ENCODE peak calls at places on chromosomes 1 and 21, in ten cellular contexts. One of them, this sample, is unnamed.
A peak's percentile ranks its signal among the peaks of the same experiment; 100 is the strongest.

GRCh38 chr1:2470290-2471158 is 5.6 kb upstream of the PLCH2 start:
- DNase-seq in CD4-positive, alpha-beta memory T cell: no peak
- DNase-seq in iris pigment epithelial cell: no peak
- DNase-seq in GOT3: no peak
- DNase-seq in activated CD4-positive, alpha-beta T cell treated with anti-CD3 and anti-CD28 coated beads for 4 hours: no peak
- DNase-seq in naive thymus-derived CD8-positive, alpha-beta T cell: no peak
- DNase-seq in spleen: no peak
- DNase-seq in midbrain: no peak
- DNase-seq in dorsolateral prefrontal cortex: no peak
- DNase-seq in activated naive CD4-positive, alpha-beta T cell: no peak
- DNase-seq in this sample: no peak

GRCh38 chr1:219159946-219160645 is 13.6 kb upstream of the LYPLAL1 start:
- DNase-seq in CD4-positive, alpha-beta memory T cell: no peak
- DNase-seq in iris pigment epithelial cell: no peak
- DNase-seq in GOT3: no peak
- DNase-seq in activated CD4-positive, alpha-beta T cell treated with anti-CD3 and anti-CD28 coated beads for 4 hours: no peak
- DNase-seq in naive thymus-derived CD8-positive, alpha-beta T cell: no peak
- DNase-seq in spleen: no peak
- DNase-seq in midbrain: no peak
- DNase-seq in dorsolateral prefrontal cortex: no peak
- DNase-seq in activated naive CD4-positive, alpha-beta T cell: no peak
- DNase-seq in this sample: no peak

GRCh38 chr1:39609618-39610331 is 29.7 kb downstream of the HEYL start:
- DNase-seq in CD4-positive, alpha-beta memory T cell: peak; percentile 69
- DNase-seq in iris pigment epithelial cell: no peak
- DNase-seq in GOT3: peak; percentile 17
- DNase-seq in activated CD4-positive, alpha-beta T cell treated with anti-CD3 and anti-CD28 coated beads for 4 hours: peak; percentile 73
- DNase-seq in naive thymus-derived CD8-positive, alpha-beta T cell: peak; percentile 58
- DNase-seq in spleen: peak; percentile 91
- DNase-seq in midbrain: no peak
- DNase-seq in dorsolateral prefrontal cortex: peak; percentile 41
- DNase-seq in activated naive CD4-positive, alpha-beta T cell: peak; percentile 65
- DNase-seq in this sample: peak; percentile 92

GRCh38 chr1:94729287-94729686 is 90.9 kb upstream of the SLC44A3 start:
- DNase-seq in CD4-positive, alpha-beta memory T cell: no peak
- DNase-seq in iris pigment epithelial cell: peak; percentile 71
- DNase-seq in GOT3: no peak
- DNase-seq in activated CD4-positive, alpha-beta T cell treated with anti-CD3 and anti-CD28 coated beads for 4 hours: no peak
- DNase-seq in naive thymus-derived CD8-positive, alpha-beta T cell: no peak
- DNase-seq in spleen: no peak
- DNase-seq in midbrain: no peak
- DNase-seq in dorsolateral prefrontal cortex: no peak
- DNase-seq in activated naive CD4-positive, alpha-beta T cell: no peak
- DNase-seq in this sample: no peak

GRCh38 chr1:182972231-182972630 is 19.3 kb upstream of the SHCBP1L start:
- DNase-seq in CD4-positive, alpha-beta memory T cell: no peak
- DNase-seq in iris pigment epithelial cell: no peak
- DNase-seq in GOT3: no peak
- DNase-seq in activated CD4-positive, alpha-beta T cell treated with anti-CD3 and anti-CD28 coated beads for 4 hours: no peak
- DNase-seq in naive thymus-derived CD8-positive, alpha-beta T cell: no peak
- DNase-seq in spleen: no peak
- DNase-seq in midbrain: no peak
- DNase-seq in dorsolateral prefrontal cortex: no peak
- DNase-seq in activated naive CD4-positive, alpha-beta T cell: no peak
- DNase-seq in this sample: no peak

GRCh38 chr1:27144920-27145661 is 9.8 kb downstream of the SLC9A1 start:
- DNase-seq in CD4-positive, alpha-beta memory T cell: no peak
- DNase-seq in iris pigment epithelial cell: peak; percentile 82
- DNase-seq in GOT3: no peak
- DNase-seq in activated CD4-positive, alpha-beta T cell treated with anti-CD3 and anti-CD28 coated beads for 4 hours: no peak
- DNase-seq in naive thymus-derived CD8-positive, alpha-beta T cell: no peak
- DNase-seq in spleen: no peak
- DNase-seq in midbrain: no peak
- DNase-seq in dorsolateral prefrontal cortex: no peak
- DNase-seq in activated naive CD4-positive, alpha-beta T cell: no peak
- DNase-seq in this sample: no peak

GRCh38 chr1:208149776-208150514 is 94.2 kb downstream of the PLXNA2 start:
- DNase-seq in CD4-positive, alpha-beta memory T cell: no peak
- DNase-seq in iris pigment epithelial cell: no peak
- DNase-seq in GOT3: no peak
- DNase-seq in activated CD4-positive, alpha-beta T cell treated with anti-CD3 and anti-CD28 coated beads for 4 hours: no peak
- DNase-seq in naive thymus-derived CD8-positive, alpha-beta T cell: no peak
- DNase-seq in spleen: no peak
- DNase-seq in midbrain: no peak
- DNase-seq in dorsolateral prefrontal cortex: no peak
- DNase-seq in activated naive CD4-positive, alpha-beta T cell: no peak
- DNase-seq in this sample: no peak

GRCh38 chr1:228735871-228736586 is 750 bp downstream of the RHOU start:
- DNase-seq in CD4-positive, alpha-beta memory T cell: peak; percentile 28
- DNase-seq in iris pigment epithelial cell: peak; percentile 39
- DNase-seq in GOT3: no peak
- DNase-seq in activated CD4-positive, alpha-beta T cell treated with anti-CD3 and anti-CD28 coated beads for 4 hours: peak; percentile 14
- DNase-seq in naive thymus-derived CD8-positive, alpha-beta T cell: peak; percentile 34
- DNase-seq in spleen: peak; percentile 86
- DNase-seq in midbrain: no peak
- DNase-seq in dorsolateral prefrontal cortex: no peak
- DNase-seq in activated naive CD4-positive, alpha-beta T cell: no peak
- DNase-seq in this sample: no peak

GRCh38 chr1:113684153-113684541 is 75.1 kb downstream of the PHTF1 start:
- DNase-seq in CD4-positive, alpha-beta memory T cell: no peak
- DNase-seq in iris pigment epithelial cell: peak; percentile 54
- DNase-seq in GOT3: no peak
- DNase-seq in activated CD4-positive, alpha-beta T cell treated with anti-CD3 and anti-CD28 coated beads for 4 hours: no peak
- DNase-seq in naive thymus-derived CD8-positive, alpha-beta T cell: no peak
- DNase-seq in spleen: no peak
- DNase-seq in midbrain: no peak
- DNase-seq in dorsolateral prefrontal cortex: peak; percentile 89
- DNase-seq in activated naive CD4-positive, alpha-beta T cell: no peak
- DNase-seq in this sample: no peak

GRCh38 chr1:194069168-194069830 is 882.9 kb upstream of the B3GALT2 start:
- DNase-seq in CD4-positive, alpha-beta memory T cell: no peak
- DNase-seq in iris pigment epithelial cell: no peak
- DNase-seq in GOT3: no peak
- DNase-seq in activated CD4-positive, alpha-beta T cell treated with anti-CD3 and anti-CD28 coated beads for 4 hours: no peak
- DNase-seq in naive thymus-derived CD8-positive, alpha-beta T cell: no peak
- DNase-seq in spleen: peak; percentile 76
- DNase-seq in midbrain: no peak
- DNase-seq in dorsolateral prefrontal cortex: peak; percentile 7
- DNase-seq in activated naive CD4-positive, alpha-beta T cell: no peak
- DNase-seq in this sample: no peak

GRCh38 chr1:164092603-164093353 is 466.2 kb upstream of the PBX1 start:
- DNase-seq in CD4-positive, alpha-beta memory T cell: no peak
- DNase-seq in iris pigment epithelial cell: peak; percentile 6
- DNase-seq in GOT3: no peak
- DNase-seq in activated CD4-positive, alpha-beta T cell treated with anti-CD3 and anti-CD28 coated beads for 4 hours: no peak
- DNase-seq in naive thymus-derived CD8-positive, alpha-beta T cell: no peak
- DNase-seq in spleen: no peak
- DNase-seq in midbrain: no peak
- DNase-seq in dorsolateral prefrontal cortex: no peak
- DNase-seq in activated naive CD4-positive, alpha-beta T cell: no peak
- DNase-seq in this sample: no peak

GRCh38 chr1:24483441-24483840 is 19.2 kb upstream of the RCAN3 start:
- DNase-seq in CD4-positive, alpha-beta memory T cell: peak; percentile 41
- DNase-seq in iris pigment epithelial cell: no peak
- DNase-seq in GOT3: no peak
- DNase-seq in activated CD4-positive, alpha-beta T cell treated with anti-CD3 and anti-CD28 coated beads for 4 hours: no peak
- DNase-seq in naive thymus-derived CD8-positive, alpha-beta T cell: peak; percentile 29
- DNase-seq in spleen: no peak
- DNase-seq in midbrain: no peak
- DNase-seq in dorsolateral prefrontal cortex: no peak
- DNase-seq in activated naive CD4-positive, alpha-beta T cell: no peak
- DNase-seq in this sample: no peak

GRCh38 chr1:8733463-8733862 is 84.0 kb downstream of the RERE start:
- DNase-seq in CD4-positive, alpha-beta memory T cell: no peak
- DNase-seq in iris pigment epithelial cell: no peak
- DNase-seq in GOT3: no peak
- DNase-seq in activated CD4-positive, alpha-beta T cell treated with anti-CD3 and anti-CD28 coated beads for 4 hours: no peak
- DNase-seq in naive thymus-derived CD8-positive, alpha-beta T cell: no peak
- DNase-seq in spleen: no peak
- DNase-seq in midbrain: no peak
- DNase-seq in dorsolateral prefrontal cortex: no peak
- DNase-seq in activated naive CD4-positive, alpha-beta T cell: no peak
- DNase-seq in this sample: no peak

GRCh38 chr1:168732736-168733135 is 3.7 kb upstream of the DPT start:
- DNase-seq in CD4-positive, alpha-beta memory T cell: no peak
- DNase-seq in iris pigment epithelial cell: no peak
- DNase-seq in GOT3: no peak
- DNase-seq in activated CD4-positive, alpha-beta T cell treated with anti-CD3 and anti-CD28 coated beads for 4 hours: no peak
- DNase-seq in naive thymus-derived CD8-positive, alpha-beta T cell: no peak
- DNase-seq in spleen: no peak
- DNase-seq in midbrain: no peak
- DNase-seq in dorsolateral prefrontal cortex: no peak
- DNase-seq in activated naive CD4-positive, alpha-beta T cell: no peak
- DNase-seq in this sample: no peak

GRCh38 chr1:90537606-90538362 is 179.3 kb downstream of the BARHL2 start:
- DNase-seq in CD4-positive, alpha-beta memory T cell: no peak
- DNase-seq in iris pigment epithelial cell: no peak
- DNase-seq in GOT3: no peak
- DNase-seq in activated CD4-positive, alpha-beta T cell treated with anti-CD3 and anti-CD28 coated beads for 4 hours: no peak
- DNase-seq in naive thymus-derived CD8-positive, alpha-beta T cell: no peak
- DNase-seq in spleen: no peak
- DNase-seq in midbrain: no peak
- DNase-seq in dorsolateral prefrontal cortex: no peak
- DNase-seq in activated naive CD4-positive, alpha-beta T cell: no peak
- DNase-seq in this sample: no peak

GRCh38 chr21:35974801-35975200 is 85.5 kb downstream of the SETD4 start:
- DNase-seq in CD4-positive, alpha-beta memory T cell: no peak
- DNase-seq in iris pigment epithelial cell: peak; percentile 49
- DNase-seq in GOT3: no peak
- DNase-seq in activated CD4-positive, alpha-beta T cell treated with anti-CD3 and anti-CD28 coated beads for 4 hours: no peak
- DNase-seq in naive thymus-derived CD8-positive, alpha-beta T cell: no peak
- DNase-seq in spleen: no peak
- DNase-seq in midbrain: no peak
- DNase-seq in dorsolateral prefrontal cortex: no peak
- DNase-seq in activated naive CD4-positive, alpha-beta T cell: no peak
- DNase-seq in this sample: peak; percentile 24

GRCh38 chr1:198068280-198068679 is 88.5 kb upstream of the NEK7 start:
- DNase-seq in CD4-positive, alpha-beta memory T cell: no peak
- DNase-seq in iris pigment epithelial cell: peak; percentile 57
- DNase-seq in GOT3: no peak
- DNase-seq in activated CD4-positive, alpha-beta T cell treated with anti-CD3 and anti-CD28 coated beads for 4 hours: no peak
- DNase-seq in naive thymus-derived CD8-positive, alpha-beta T cell: no peak
- DNase-seq in spleen: no peak
- DNase-seq in midbrain: no peak
- DNase-seq in dorsolateral prefrontal cortex: no peak
- DNase-seq in activated naive CD4-positive, alpha-beta T cell: no peak
- DNase-seq in this sample: no peak

GRCh38 chr1:206912445-206913095 is 9.2 kb downstream of the FCMR start:
- DNase-seq in CD4-positive, alpha-beta memory T cell: peak; percentile 67
- DNase-seq in iris pigment epithelial cell: peak; percentile 68
- DNase-seq in GOT3: no peak
- DNase-seq in activated CD4-positive, alpha-beta T cell treated with anti-CD3 and anti-CD28 coated beads for 4 hours: peak; percentile 47
- DNase-seq in naive thymus-derived CD8-positive, alpha-beta T cell: peak; percentile 59
- DNase-seq in spleen: peak; percentile 73
- DNase-seq in midbrain: peak; percentile 74
- DNase-seq in dorsolateral prefrontal cortex: peak; percentile 76
- DNase-seq in activated naive CD4-positive, alpha-beta T cell: no peak
- DNase-seq in this sample: no peak

GRCh38 chr1:18111605-18112297 is 4.2 kb downstream of the IGSF21 start:
- DNase-seq in CD4-positive, alpha-beta memory T cell: no peak
- DNase-seq in iris pigment epithelial cell: no peak
- DNase-seq in GOT3: no peak
- DNase-seq in activated CD4-positive, alpha-beta T cell treated with anti-CD3 and anti-CD28 coated beads for 4 hours: no peak
- DNase-seq in naive thymus-derived CD8-positive, alpha-beta T cell: no peak
- DNase-seq in spleen: peak; percentile 20
- DNase-seq in midbrain: no peak
- DNase-seq in dorsolateral prefrontal cortex: no peak
- DNase-seq in activated naive CD4-positive, alpha-beta T cell: no peak
- DNase-seq in this sample: no peak

GRCh38 chr1:166464333-166464732 is 297.5 kb upstream of the FAM78B start:
- DNase-seq in CD4-positive, alpha-beta memory T cell: no peak
- DNase-seq in iris pigment epithelial cell: no peak
- DNase-seq in GOT3: no peak
- DNase-seq in activated CD4-positive, alpha-beta T cell treated with anti-CD3 and anti-CD28 coated beads for 4 hours: no peak
- DNase-seq in naive thymus-derived CD8-positive, alpha-beta T cell: no peak
- DNase-seq in spleen: no peak
- DNase-seq in midbrain: no peak
- DNase-seq in dorsolateral prefrontal cortex: no peak
- DNase-seq in activated naive CD4-positive, alpha-beta T cell: no peak
- DNase-seq in this sample: no peak

GRCh38 chr1:230572121-230573083 is 69.9 kb upstream of the COG2 start:
- DNase-seq in CD4-positive, alpha-beta memory T cell: no peak
- DNase-seq in iris pigment epithelial cell: peak; percentile 50
- DNase-seq in GOT3: no peak
- DNase-seq in activated CD4-positive, alpha-beta T cell treated with anti-CD3 and anti-CD28 coated beads for 4 hours: no peak
- DNase-seq in naive thymus-derived CD8-positive, alpha-beta T cell: no peak
- DNase-seq in spleen: no peak
- DNase-seq in midbrain: peak; percentile 8
- DNase-seq in dorsolateral prefrontal cortex: no peak
- DNase-seq in activated naive CD4-positive, alpha-beta T cell: no peak
- DNase-seq in this sample: no peak

GRCh38 chr1:32887623-32888022 is 1.3 kb downstream of the HPCA start:
- DNase-seq in CD4-positive, alpha-beta memory T cell: no peak
- DNase-seq in iris pigment epithelial cell: no peak
- DNase-seq in GOT3: no peak
- DNase-seq in activated CD4-positive, alpha-beta T cell treated with anti-CD3 and anti-CD28 coated beads for 4 hours: no peak
- DNase-seq in naive thymus-derived CD8-positive, alpha-beta T cell: no peak
- DNase-seq in spleen: no peak
- DNase-seq in midbrain: no peak
- DNase-seq in dorsolateral prefrontal cortex: no peak
- DNase-seq in activated naive CD4-positive, alpha-beta T cell: no peak
- DNase-seq in this sample: no peak

GRCh38 chr1:64065571-64065970 is 137.9 kb upstream of the UBE2U start:
- DNase-seq in CD4-positive, alpha-beta memory T cell: no peak
- DNase-seq in iris pigment epithelial cell: peak; percentile 66
- DNase-seq in GOT3: no peak
- DNase-seq in activated CD4-positive, alpha-beta T cell treated with anti-CD3 and anti-CD28 coated beads for 4 hours: no peak
- DNase-seq in naive thymus-derived CD8-positive, alpha-beta T cell: no peak
- DNase-seq in spleen: no peak
- DNase-seq in midbrain: no peak
- DNase-seq in dorsolateral prefrontal cortex: no peak
- DNase-seq in activated naive CD4-positive, alpha-beta T cell: no peak
- DNase-seq in this sample: no peak

GRCh38 chr1:24899581-24900485 is 30.2 kb downstream of the RUNX3 start:
- DNase-seq in CD4-positive, alpha-beta memory T cell: no peak
- DNase-seq in iris pigment epithelial cell: no peak
- DNase-seq in GOT3: no peak
- DNase-seq in activated CD4-positive, alpha-beta T cell treated with anti-CD3 and anti-CD28 coated beads for 4 hours: no peak
- DNase-seq in naive thymus-derived CD8-positive, alpha-beta T cell: no peak
- DNase-seq in spleen: no peak
- DNase-seq in midbrain: no peak
- DNase-seq in dorsolateral prefrontal cortex: no peak
- DNase-seq in activated naive CD4-positive, alpha-beta T cell: no peak
- DNase-seq in this sample: peak; percentile 72

GRCh38 chr1:167135281-167135840 is 41.5 kb downstream of the STYXL2 start:
- DNase-seq in CD4-positive, alpha-beta memory T cell: no peak
- DNase-seq in iris pigment epithelial cell: no peak
- DNase-seq in GOT3: no peak
- DNase-seq in activated CD4-positive, alpha-beta T cell treated with anti-CD3 and anti-CD28 coated beads for 4 hours: no peak
- DNase-seq in naive thymus-derived CD8-positive, alpha-beta T cell: no peak
- DNase-seq in spleen: no peak
- DNase-seq in midbrain: no peak
- DNase-seq in dorsolateral prefrontal cortex: peak; percentile 56
- DNase-seq in activated naive CD4-positive, alpha-beta T cell: no peak
- DNase-seq in this sample: no peak

GRCh38 chr1:193769609-193770008 is 583.2 kb upstream of the B3GALT2 start:
- DNase-seq in CD4-positive, alpha-beta memory T cell: no peak
- DNase-seq in iris pigment epithelial cell: no peak
- DNase-seq in GOT3: no peak
- DNase-seq in activated CD4-positive, alpha-beta T cell treated with anti-CD3 and anti-CD28 coated beads for 4 hours: no peak
- DNase-seq in naive thymus-derived CD8-positive, alpha-beta T cell: no peak
- DNase-seq in spleen: no peak
- DNase-seq in midbrain: no peak
- DNase-seq in dorsolateral prefrontal cortex: no peak
- DNase-seq in activated naive CD4-positive, alpha-beta T cell: no peak
- DNase-seq in this sample: no peak

GRCh38 chr1:154751690-154752089 is 118.4 kb downstream of the KCNN3 start:
- DNase-seq in CD4-positive, alpha-beta memory T cell: no peak
- DNase-seq in iris pigment epithelial cell: peak; percentile 25
- DNase-seq in GOT3: no peak
- DNase-seq in activated CD4-positive, alpha-beta T cell treated with anti-CD3 and anti-CD28 coated beads for 4 hours: no peak
- DNase-seq in naive thymus-derived CD8-positive, alpha-beta T cell: no peak
- DNase-seq in spleen: no peak
- DNase-seq in midbrain: peak; percentile 67
- DNase-seq in dorsolateral prefrontal cortex: no peak
- DNase-seq in activated naive CD4-positive, alpha-beta T cell: no peak
- DNase-seq in this sample: no peak

GRCh38 chr1:15714438-15715136 is 21.5 kb upstream of the SLC25A34 start:
- DNase-seq in CD4-positive, alpha-beta memory T cell: no peak
- DNase-seq in iris pigment epithelial cell: peak; percentile 54
- DNase-seq in GOT3: no peak
- DNase-seq in activated CD4-positive, alpha-beta T cell treated with anti-CD3 and anti-CD28 coated beads for 4 hours: no peak
- DNase-seq in naive thymus-derived CD8-positive, alpha-beta T cell: no peak
- DNase-seq in spleen: no peak
- DNase-seq in midbrain: peak; percentile 50
- DNase-seq in dorsolateral prefrontal cortex: peak; percentile 63
- DNase-seq in activated naive CD4-positive, alpha-beta T cell: no peak
- DNase-seq in this sample: no peak